ENCODE peak calls at places on chromosome 12, in ten cellular contexts. One of them, this sample, is unnamed.

GRCh38 chr12:14892726-14893442 is 7.2 kb upstream of the MGP start:
- DNase-seq in T-helper 17 cell: no peak
- DNase-seq in hepatocyte: no peak
- DNase-seq in NCI-H1092: no peak
- DNase-seq in EH: peak; percentile 42
- DNase-seq in right cardiac atrium: peak; percentile 68
- DNase-seq in suprapubic skin: peak; percentile 73
- DNase-seq in nucleus accumbens: no peak
- DNase-seq in dermis blood vessel endothelial cell: no peak
- DNase-seq in hepatic stellate cell: no peak
- DNase-seq in this sample: peak; percentile 36

GRCh38 chr12:18430425-18431048 is 169.2 kb downstream of the PIK3C2G start:
- DNase-seq in T-helper 17 cell: no peak
- DNase-seq in hepatocyte: peak; percentile 69
- DNase-seq in NCI-H1092: no peak
- DNase-seq in EH: peak; percentile 57
- DNase-seq in right cardiac atrium: peak; percentile 15
- DNase-seq in suprapubic skin: no peak
- DNase-seq in nucleus accumbens: no peak
- DNase-seq in dermis blood vessel endothelial cell: peak; percentile 73
- DNase-seq in hepatic stellate cell: peak; percentile 36
- DNase-seq in this sample: peak; percentile 49

GRCh38 chr12:3035815-3036702 is 41.1 kb upstream of the TSPAN9 start:
- DNase-seq in T-helper 17 cell: no peak
- DNase-seq in hepatocyte: no peak
- DNase-seq in NCI-H1092: no peak
- DNase-seq in EH: peak; percentile 18
- DNase-seq in right cardiac atrium: no peak
- DNase-seq in suprapubic skin: no peak
- DNase-seq in nucleus accumbens: peak; percentile 35
- DNase-seq in dermis blood vessel endothelial cell: peak; percentile 56
- DNase-seq in hepatic stellate cell: peak; percentile 39
- DNase-seq in this sample: peak; percentile 56

GRCh38 chr12:71371132-71371531 is 68.5 kb upstream of the LGR5 start:
- DNase-seq in T-helper 17 cell: no peak
- DNase-seq in hepatocyte: no peak
- DNase-seq in NCI-H1092: no peak
- DNase-seq in EH: no peak
- DNase-seq in right cardiac atrium: no peak
- DNase-seq in suprapubic skin: no peak
- DNase-seq in nucleus accumbens: no peak
- DNase-seq in dermis blood vessel endothelial cell: no peak
- DNase-seq in hepatic stellate cell: no peak
- DNase-seq in this sample: no peak

GRCh38 chr12:123949118-123949774 is 23.4 kb downstream of the CCDC92 start:
- DNase-seq in T-helper 17 cell: no peak
- DNase-seq in hepatocyte: peak; percentile 37
- DNase-seq in NCI-H1092: no peak
- DNase-seq in EH: no peak
- DNase-seq in right cardiac atrium: no peak
- DNase-seq in suprapubic skin: no peak
- DNase-seq in nucleus accumbens: no peak
- DNase-seq in dermis blood vessel endothelial cell: no peak
- DNase-seq in hepatic stellate cell: no peak
- DNase-seq in this sample: no peak

GRCh38 chr12:11162494-11162893 is 8.5 kb upstream of the SMIM10L1 start:
- DNase-seq in T-helper 17 cell: no peak
- DNase-seq in hepatocyte: no peak
- DNase-seq in NCI-H1092: no peak
- DNase-seq in EH: peak; percentile 2
- DNase-seq in right cardiac atrium: no peak
- DNase-seq in suprapubic skin: no peak
- DNase-seq in nucleus accumbens: no peak
- DNase-seq in dermis blood vessel endothelial cell: no peak
- DNase-seq in hepatic stellate cell: no peak
- DNase-seq in this sample: no peak

GRCh38 chr12:70543444-70543843 is 93.8 kb downstream of the PTPRB start:
- DNase-seq in T-helper 17 cell: no peak
- DNase-seq in hepatocyte: peak; percentile 59
- DNase-seq in NCI-H1092: no peak
- DNase-seq in EH: peak; percentile 96
- DNase-seq in right cardiac atrium: no peak
- DNase-seq in suprapubic skin: no peak
- DNase-seq in nucleus accumbens: no peak
- DNase-seq in dermis blood vessel endothelial cell: peak; percentile 95
- DNase-seq in hepatic stellate cell: peak; percentile 65
- DNase-seq in this sample: peak; percentile 92

GRCh38 chr12:75361408-75361807 is 26.9 kb downstream of the GLIPR1L1 start:
- DNase-seq in T-helper 17 cell: no peak
- DNase-seq in hepatocyte: no peak
- DNase-seq in NCI-H1092: no peak
- DNase-seq in EH: no peak
- DNase-seq in right cardiac atrium: no peak
- DNase-seq in suprapubic skin: no peak
- DNase-seq in nucleus accumbens: no peak
- DNase-seq in dermis blood vessel endothelial cell: no peak
- DNase-seq in hepatic stellate cell: no peak
- DNase-seq in this sample: no peak

GRCh38 chr12:44874981-44875416 is 1.1 kb downstream of the NELL2 start:
- DNase-seq in T-helper 17 cell: no peak
- DNase-seq in hepatocyte: no peak
- DNase-seq in NCI-H1092: no peak
- DNase-seq in EH: no peak
- DNase-seq in right cardiac atrium: no peak
- DNase-seq in suprapubic skin: no peak
- DNase-seq in nucleus accumbens: no peak
- DNase-seq in dermis blood vessel endothelial cell: no peak
- DNase-seq in hepatic stellate cell: no peak
- DNase-seq in this sample: no peak

GRCh38 chr12:24049101-24049500 is 99.6 kb upstream of the SOX5 start:
- DNase-seq in T-helper 17 cell: no peak
- DNase-seq in hepatocyte: no peak
- DNase-seq in NCI-H1092: no peak
- DNase-seq in EH: no peak
- DNase-seq in right cardiac atrium: no peak
- DNase-seq in suprapubic skin: no peak
- DNase-seq in nucleus accumbens: no peak
- DNase-seq in dermis blood vessel endothelial cell: no peak
- DNase-seq in hepatic stellate cell: no peak
- DNase-seq in this sample: no peak

GRCh38 chr12:70426620-70427019 is 60.5 kb downstream of the KCNMB4 start:
- DNase-seq in T-helper 17 cell: no peak
- DNase-seq in hepatocyte: no peak
- DNase-seq in NCI-H1092: no peak
- DNase-seq in EH: no peak
- DNase-seq in right cardiac atrium: no peak
- DNase-seq in suprapubic skin: no peak
- DNase-seq in nucleus accumbens: no peak
- DNase-seq in dermis blood vessel endothelial cell: no peak
- DNase-seq in hepatic stellate cell: no peak
- DNase-seq in this sample: no peak

GRCh38 chr12:52543985-52544888 is 8.7 kb downstream of the KRT71 start:
- DNase-seq in T-helper 17 cell: no peak
- DNase-seq in hepatocyte: no peak
- DNase-seq in NCI-H1092: no peak
- DNase-seq in EH: peak; percentile 42
- DNase-seq in right cardiac atrium: peak; percentile 39
- DNase-seq in suprapubic skin: no peak
- DNase-seq in nucleus accumbens: no peak
- DNase-seq in dermis blood vessel endothelial cell: no peak
- DNase-seq in hepatic stellate cell: peak; percentile 55
- DNase-seq in this sample: no peak

GRCh38 chr12:111505601-111506036 is 93.5 kb downstream of the ATXN2 start:
- DNase-seq in T-helper 17 cell: no peak
- DNase-seq in hepatocyte: no peak
- DNase-seq in NCI-H1092: no peak
- DNase-seq in EH: peak; percentile 10
- DNase-seq in right cardiac atrium: no peak
- DNase-seq in suprapubic skin: no peak
- DNase-seq in nucleus accumbens: no peak
- DNase-seq in dermis blood vessel endothelial cell: no peak
- DNase-seq in hepatic stellate cell: no peak
- DNase-seq in this sample: no peak

GRCh38 chr12:89352242-89352491 is 134 bp downstream of the DUSP6 start:
- DNase-seq in T-helper 17 cell: no peak
- DNase-seq in hepatocyte: no peak
- DNase-seq in NCI-H1092: peak; percentile 57
- DNase-seq in EH: no peak
- DNase-seq in right cardiac atrium: no peak
- DNase-seq in suprapubic skin: no peak
- DNase-seq in nucleus accumbens: no peak
- DNase-seq in dermis blood vessel endothelial cell: no peak
- DNase-seq in hepatic stellate cell: no peak
- DNase-seq in this sample: no peak

GRCh38 chr12:124564232-124564958 is 3.0 kb downstream of the NCOR2 start:
- DNase-seq in T-helper 17 cell: no peak
- DNase-seq in hepatocyte: peak; percentile 53
- DNase-seq in NCI-H1092: no peak
- DNase-seq in EH: no peak
- DNase-seq in right cardiac atrium: no peak
- DNase-seq in suprapubic skin: peak; percentile 66
- DNase-seq in nucleus accumbens: peak; percentile 27
- DNase-seq in dermis blood vessel endothelial cell: no peak
- DNase-seq in hepatic stellate cell: no peak
- DNase-seq in this sample: no peak

GRCh38 chr12:53474077-53474476 is 22.2 kb downstream of the PCBP2 start:
- DNase-seq in T-helper 17 cell: no peak
- DNase-seq in hepatocyte: no peak
- DNase-seq in NCI-H1092: no peak
- DNase-seq in EH: no peak
- DNase-seq in right cardiac atrium: no peak
- DNase-seq in suprapubic skin: no peak
- DNase-seq in nucleus accumbens: no peak
- DNase-seq in dermis blood vessel endothelial cell: no peak
- DNase-seq in hepatic stellate cell: no peak
- DNase-seq in this sample: no peak

GRCh38 chr12:42332301-42332894 is 6.4 kb downstream of the PPHLN1 start:
- DNase-seq in T-helper 17 cell: no peak
- DNase-seq in hepatocyte: peak; percentile 59
- DNase-seq in NCI-H1092: peak; percentile 4
- DNase-seq in EH: peak; percentile 55
- DNase-seq in right cardiac atrium: no peak
- DNase-seq in suprapubic skin: no peak
- DNase-seq in nucleus accumbens: no peak
- DNase-seq in dermis blood vessel endothelial cell: peak; percentile 73
- DNase-seq in hepatic stellate cell: peak; percentile 44
- DNase-seq in this sample: peak; percentile 67

GRCh38 chr12:125079943-125080645 is 14.9 kb downstream of the AACS start:
- DNase-seq in T-helper 17 cell: no peak
- DNase-seq in hepatocyte: peak; percentile 39
- DNase-seq in NCI-H1092: no peak
- DNase-seq in EH: peak; percentile 32
- DNase-seq in right cardiac atrium: peak; percentile 66
- DNase-seq in suprapubic skin: peak; percentile 79
- DNase-seq in nucleus accumbens: no peak
- DNase-seq in dermis blood vessel endothelial cell: no peak
- DNase-seq in hepatic stellate cell: no peak
- DNase-seq in this sample: no peak

GRCh38 chr12:76422878-76423438 is 74.7 kb upstream of the BBS10 start:
- DNase-seq in T-helper 17 cell: no peak
- DNase-seq in hepatocyte: peak; percentile 15
- DNase-seq in NCI-H1092: no peak
- DNase-seq in EH: peak; percentile 61
- DNase-seq in right cardiac atrium: no peak
- DNase-seq in suprapubic skin: no peak
- DNase-seq in nucleus accumbens: no peak
- DNase-seq in dermis blood vessel endothelial cell: no peak
- DNase-seq in hepatic stellate cell: no peak
- DNase-seq in this sample: no peak

GRCh38 chr12:47988073-47989022 is 15.9 kb downstream of the COL2A1 start:
- DNase-seq in T-helper 17 cell: no peak
- DNase-seq in hepatocyte: no peak
- DNase-seq in NCI-H1092: peak; percentile 41
- DNase-seq in EH: peak; percentile 46
- DNase-seq in right cardiac atrium: no peak
- DNase-seq in suprapubic skin: peak; percentile 53
- DNase-seq in nucleus accumbens: no peak
- DNase-seq in dermis blood vessel endothelial cell: peak; percentile 6
- DNase-seq in hepatic stellate cell: no peak
- DNase-seq in this sample: no peak

GRCh38 chr12:53467880-53468279 is 16.0 kb downstream of the PCBP2 start:
- DNase-seq in T-helper 17 cell: no peak
- DNase-seq in hepatocyte: no peak
- DNase-seq in NCI-H1092: no peak
- DNase-seq in EH: no peak
- DNase-seq in right cardiac atrium: no peak
- DNase-seq in suprapubic skin: no peak
- DNase-seq in nucleus accumbens: no peak
- DNase-seq in dermis blood vessel endothelial cell: no peak
- DNase-seq in hepatic stellate cell: no peak
- DNase-seq in this sample: no peak

This sample was measured in lung microvascular endothelial cell.